ENCODE peak calls at places on chromosomes 6 and 20, in four cellular contexts. X is hypothalamus; Z is AG09309; F is CD8-positive, alpha-beta memory T cell. L is an unnamed sample.

GRCh38 chr6:150143521-150144293 is 863 bp downstream of the PPP1R14C start:
- DNase-seq in X (no peak), Z (no peak), F (no peak), L (no peak)

GRCh38 chr6:150689900-150690590 is 90.4 kb downstream of the PLEKHG1 start:
- DNase-seq in F (no peak), Z (no peak), X (no peak), L (no peak)

GRCh38 chr20:24764027-24764797 is 184.9 kb upstream of the CST7 start:
- DNase-seq in Z (no peak), F (no peak), X (no peak), L (no peak)

GRCh38 chr20:47758517-47759450 is 26.5 kb downstream of the SULF2 start:
- DNase-seq in X (no peak), F (no peak), Z (no peak), L (no peak)

GRCh38 chr6:112680076-112680475 is 332.9 kb downstream of the RFPL4B start:
- DNase-seq in F (no peak), Z (no peak), X (no peak), L (no peak)

GRCh38 chr6:117497237-117497636 is 14.8 kb downstream of the DCBLD1 start:
- DNase-seq in Z (no peak), X (no peak), F (no peak), L (no peak)

GRCh38 chr20:58078741-58079522 is 149.5 kb downstream of the ANKRD60 start:
- DNase-seq in Z (peak), F (no peak), X (no peak), L (no peak)

GRCh38 chr6:81451787-81452186 is 300.7 kb downstream of the TENT5A start:
- DNase-seq in F (no peak), Z (peak), X (no peak), L (no peak)

GRCh38 chr6:155269765-155270164 is 6.0 kb downstream of the CLDN20 start:
- DNase-seq in X (no peak), Z (no peak), F (no peak), L (no peak)

GRCh38 chr6:73704260-73704659 is 8.3 kb downstream of the CD109 start:
- DNase-seq in Z (peak), X (no peak), F (no peak), L (peak)

GRCh38 chr20:49482621-49483017 is at the start of gene KCNB1:
- DNase-seq in X (peak), F (peak), Z (no peak), L (peak)

GRCh38 chr6:27031302-27031701 is 216.2 kb upstream of the PRSS16 start:
- DNase-seq in F (no peak), Z (no peak), X (no peak), L (no peak)

L was measured in stimulated activated effector memory CD8-positive, alpha-beta T cell treated with anti-CD3 and anti-CD28 coated beads, Interleukin-12 subunit alpha, Interleukin-12 subunit beta, amount 100 ng/mL, for 72 hours.